ENCODE peak calls at places on chromosomes 16 and 17, in five cellular contexts. One of them, this sample, is unnamed.

GRCh38 chr17:5135726-5136579 is 20.1 kb downstream of the USP6 start:
- DNase-seq in foreskin melanocyte: no peak
- DNase-seq in SW480: no peak
- DNase-seq in amniotic stem cell: no peak
- DNase-seq in NCI-H2081: no peak
- DNase-seq in this sample: no peak

GRCh38 chr16:72072514-72073342 is 9.7 kb downstream of the HPR start:
- DNase-seq in foreskin melanocyte: no peak
- DNase-seq in SW480: no peak
- DNase-seq in amniotic stem cell: no peak
- DNase-seq in NCI-H2081: no peak
- DNase-seq in this sample: no peak

GRCh38 chr17:40547079-40547784 is 18.0 kb downstream of the CCR7 start:
- DNase-seq in foreskin melanocyte: no peak
- DNase-seq in SW480: peak; percentile 95
- DNase-seq in amniotic stem cell: no peak
- DNase-seq in NCI-H2081: peak; percentile 95
- DNase-seq in this sample: no peak

GRCh38 chr17:17641621-17642409 is 39.4 kb upstream of the RAI1 start:
- DNase-seq in foreskin melanocyte: peak; percentile 49
- DNase-seq in SW480: peak; percentile 82
- DNase-seq in amniotic stem cell: peak; percentile 41
- DNase-seq in NCI-H2081: peak; percentile 52
- DNase-seq in this sample: peak; percentile 52

GRCh38 chr17:5780476-5780875 is 196.2 kb upstream of the NLRP1 start:
- DNase-seq in foreskin melanocyte: no peak
- DNase-seq in SW480: peak; percentile 35
- DNase-seq in amniotic stem cell: peak; percentile 66
- DNase-seq in NCI-H2081: no peak
- DNase-seq in this sample: peak; percentile 70

GRCh38 chr17:71378036-71378435 is 742.8 kb upstream of the SOX9 start:
- DNase-seq in foreskin melanocyte: no peak
- DNase-seq in SW480: peak; percentile 8
- DNase-seq in amniotic stem cell: no peak
- DNase-seq in NCI-H2081: no peak
- DNase-seq in this sample: no peak

GRCh38 chr17:50206604-50207293 is 5.3 kb upstream of the COL1A1 start:
- DNase-seq in foreskin melanocyte: no peak
- DNase-seq in SW480: no peak
- DNase-seq in amniotic stem cell: no peak
- DNase-seq in NCI-H2081: no peak
- DNase-seq in this sample: no peak

GRCh38 chr17:6668727-6669425 is 17.3 kb downstream of the C17orf100 start:
- DNase-seq in foreskin melanocyte: peak; percentile 72
- DNase-seq in SW480: peak; percentile 81
- DNase-seq in amniotic stem cell: no peak
- DNase-seq in NCI-H2081: no peak
- DNase-seq in this sample: no peak

GRCh38 chr16:31265329-31266245 is 5.8 kb downstream of the ITGAM start:
- DNase-seq in foreskin melanocyte: no peak
- DNase-seq in SW480: peak; percentile 51
- DNase-seq in amniotic stem cell: no peak
- DNase-seq in NCI-H2081: no peak
- DNase-seq in this sample: peak; percentile 84

GRCh38 chr17:81324177-81324905 is 29.2 kb upstream of the SLC38A10 start:
- DNase-seq in foreskin melanocyte: no peak
- DNase-seq in SW480: no peak
- DNase-seq in amniotic stem cell: no peak
- DNase-seq in NCI-H2081: no peak
- DNase-seq in this sample: no peak

GRCh38 chr17:80498242-80498919 is 22.0 kb upstream of the NPTX1 start:
- DNase-seq in foreskin melanocyte: no peak
- DNase-seq in SW480: peak; percentile 30
- DNase-seq in amniotic stem cell: no peak
- DNase-seq in NCI-H2081: no peak
- DNase-seq in this sample: no peak

GRCh38 chr16:69448470-69449193 is 24.2 kb downstream of the CYB5B start:
- DNase-seq in foreskin melanocyte: no peak
- DNase-seq in SW480: no peak
- DNase-seq in amniotic stem cell: no peak
- DNase-seq in NCI-H2081: peak; percentile 32
- DNase-seq in this sample: no peak

GRCh38 chr17:45048795-45049563 is 2.5 kb downstream of the DCAKD start:
- DNase-seq in foreskin melanocyte: no peak
- DNase-seq in SW480: no peak
- DNase-seq in amniotic stem cell: no peak
- DNase-seq in NCI-H2081: no peak
- DNase-seq in this sample: no peak

GRCh38 chr17:68570531-68570930 is 30.6 kb downstream of the FAM20A start:
- DNase-seq in foreskin melanocyte: no peak
- DNase-seq in SW480: no peak
- DNase-seq in amniotic stem cell: no peak
- DNase-seq in NCI-H2081: no peak
- DNase-seq in this sample: no peak

GRCh38 chr16:87725596-87726235 is 40.1 kb downstream of the KLHDC4 start:
- DNase-seq in foreskin melanocyte: peak; percentile 90
- DNase-seq in SW480: peak; percentile 79
- DNase-seq in amniotic stem cell: no peak
- DNase-seq in NCI-H2081: no peak
- DNase-seq in this sample: no peak

GRCh38 chr16:54335230-54335629 is 48.6 kb upstream of the IRX3 start:
- DNase-seq in foreskin melanocyte: no peak
- DNase-seq in SW480: no peak
- DNase-seq in amniotic stem cell: no peak
- DNase-seq in NCI-H2081: no peak
- DNase-seq in this sample: no peak

GRCh38 chr17:50443492-50444051 is 17.6 kb downstream of the ACSF2 start:
- DNase-seq in foreskin melanocyte: no peak
- DNase-seq in SW480: no peak
- DNase-seq in amniotic stem cell: no peak
- DNase-seq in NCI-H2081: no peak
- DNase-seq in this sample: no peak

GRCh38 chr17:80968602-80969029 is 23.0 kb upstream of the CHMP6 start:
- DNase-seq in foreskin melanocyte: peak; percentile 30
- DNase-seq in SW480: no peak
- DNase-seq in amniotic stem cell: no peak
- DNase-seq in NCI-H2081: peak; percentile 96
- DNase-seq in this sample: no peak

GRCh38 chr17:57121308-57122042 is 36.4 kb downstream of the AKAP1 start:
- DNase-seq in foreskin melanocyte: no peak
- DNase-seq in SW480: no peak
- DNase-seq in amniotic stem cell: no peak
- DNase-seq in NCI-H2081: peak; percentile 29
- DNase-seq in this sample: no peak

GRCh38 chr17:57370051-57370581 is 113.8 kb downstream of the MSI2 start:
- DNase-seq in foreskin melanocyte: peak; percentile 63
- DNase-seq in SW480: no peak
- DNase-seq in amniotic stem cell: peak; percentile 38
- DNase-seq in NCI-H2081: no peak
- DNase-seq in this sample: peak; percentile 72

This sample was measured in RCC 7860.